ENCODE peak calls at places on chromosomes 3 and 15, in four cellular contexts. N, C, X and I are unnamed samples. For H3K4me1, the result is how much of the 10 kb centered on the place peaks cover.

GRCh38 chr3:138594150-138594934 is at the start of gene CEP70:
- DNase-seq in N (peak), C (peak), X (peak), I (peak)

GRCh38 chr3:188227442-188227841 is 73.5 kb downstream of the LPP start:
- DNase-seq in N (no peak), C (no peak), X (no peak), I (no peak)

GRCh38 chr15:99994849-99995248 is 261.6 kb upstream of the LYSMD4 start:
- DNase-seq in N (no peak), C (peak), X (no peak), I (peak)

GRCh38 chr15:57213783-57214366 is 162.4 kb upstream of the CGNL1 start:
- DNase-seq in N (peak), C (no peak), X (no peak), I (no peak)

GRCh38 chr3:69200384-69201068 is 78.1 kb upstream of the LMOD3 start:
- DNase-seq in N (peak), C (no peak), X (no peak), I (no peak)

GRCh38 chr3:127817331-127817821 is 4.9 kb downstream of the MGLL start:
- DNase-seq in N (no peak), C (peak), X (peak), I (no peak)

GRCh38 chr3:69324362-69325025 is 61.4 kb downstream of the FRMD4B start:
- DNase-seq in N (peak), C (peak), X (no peak), I (no peak)

GRCh38 chr15:89067751-89068150 is 20.5 kb upstream of the ABHD2 start:
- DNase-seq in N (no peak), C (no peak), X (no peak), I (no peak)

GRCh38 chr15:76932090-76932966 is 779 bp downstream of the RCN2 start:
- DNase-seq in N (no peak), C (no peak), X (no peak), I (no peak)

GRCh38 chr3:59527493-59527892 is 477.7 kb upstream of the CFAP20DC start:
- DNase-seq in N (no peak), C (no peak), X (no peak), I (no peak)

GRCh38 chr3:126746395-126747177 is 42.5 kb downstream of the CHCHD6 start:
- DNase-seq in N (peak), C (peak), X (no peak), I (no peak)

GRCh38 chr3:136008221-136008620 is 42.7 kb downstream of the PPP2R3A start:
- DNase-seq in N (no peak), C (no peak), X (no peak), I (no peak)

GRCh38 chr3:156820687-156821070 is 5.5 kb upstream of the LEKR1 start:
- DNase-seq in N (no peak), C (no peak), X (no peak), I (no peak)

GRCh38 chr15:74445816-74446763 is 12.3 kb upstream of the SEMA7A start:
- DNase-seq in N (peak), C (no peak), X (no peak), I (no peak)

GRCh38 chr15:55485273-55485672 is 22.8 kb downstream of the DNAAF4 start:
- DNase-seq in N (no peak), C (no peak), X (no peak), I (no peak)

GRCh38 chr15:101244039-101244781 is 7.6 kb downstream of the CHSY1 start:
- DNase-seq in N (peak), C (peak), X (no peak), I (no peak)

GRCh38 chr15:100781961-100782525 is 97.6 kb upstream of the ALDH1A3 start:
- DNase-seq in N (no peak), C (peak), X (no peak), I (no peak)

GRCh38 chr3:123123716-123124616 is 57.1 kb downstream of the PDIA5 start:
- DNase-seq in N (no peak), C (no peak), X (no peak), I (no peak)

GRCh38 chr3:188348445-188349244 is 194.7 kb downstream of the LPP start:
- DNase-seq in N (peak), C (no peak), X (peak), I (peak)

GRCh38 chr15:97875513-97876285 is 84.8 kb upstream of the ARRDC4 start:
- DNase-seq in N (no peak), C (peak), X (no peak), I (no peak)

GRCh38 chr15:74264081-74264501 is 28.0 kb downstream of the CCDC33 start:
- DNase-seq in N (no peak), C (peak), X (no peak), I (peak)

GRCh38 chr3:137121704-137122314 is 164.0 kb downstream of the IL20RB start:
- DNase-seq in N (peak), C (peak), X (no peak), I (no peak)

GRCh38 chr15:70559223-70559823 is 204.0 kb downstream of the UACA start:
- DNase-seq in N (no peak), C (peak), X (peak), I (peak)

GRCh38 chr3:170128259-170128976 is 53.1 kb downstream of the PHC3 start:
- DNase-seq in N (no peak), C (no peak), X (no peak), I (no peak)

GRCh38 chr15:53976844-53977392 is 1.3 kb upstream of the UNC13C start:
- DNase-seq in N (peak), C (peak), X (peak), I (peak)

GRCh38 chr15:49421991-49422390 is 1.1 kb upstream of the FGF7 start:
- DNase-seq in N (peak), C (peak), X (peak), I (peak)

GRCh38 chr15:49424954-49425353 is 1.9 kb downstream of the FGF7 start:
- DNase-seq in N (no peak), C (no peak), X (no peak), I (no peak)

GRCh38 chr15:49418811-49419210 is 4.2 kb upstream of the FGF7 start:
- DNase-seq in N (no peak), C (no peak), X (no peak), I (no peak)

GRCh38 chr15:49423906-49424520 is 971 bp downstream of the FGF7 start:
- DNase-seq in N (no peak), C (no peak), X (no peak), I (no peak)

DNA sequence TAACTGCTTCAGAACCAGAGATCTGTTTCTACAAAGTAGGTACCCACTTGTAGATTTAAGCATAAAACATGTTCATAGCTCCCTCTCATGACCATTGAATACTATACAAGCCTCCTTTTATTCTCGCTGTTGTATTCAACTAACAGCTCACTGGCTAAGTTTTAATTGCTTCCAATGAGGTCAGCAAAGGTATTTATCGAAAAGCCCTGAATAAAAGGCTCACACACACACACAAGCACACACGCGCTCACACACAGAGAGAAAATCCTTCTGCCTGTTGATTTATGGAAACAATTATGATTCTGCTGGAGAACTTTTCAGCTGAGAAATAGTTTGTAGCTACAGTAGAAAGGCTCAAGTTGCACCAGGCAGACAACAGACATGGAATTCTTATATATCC is at the start of gene FGF7:
- DNase-seq in N (peak), C (no peak), X (peak), I (no peak)
- TF ChIP-seq CTCF in N (no peak), C (no peak), X (no peak), I (no peak)

DNA sequence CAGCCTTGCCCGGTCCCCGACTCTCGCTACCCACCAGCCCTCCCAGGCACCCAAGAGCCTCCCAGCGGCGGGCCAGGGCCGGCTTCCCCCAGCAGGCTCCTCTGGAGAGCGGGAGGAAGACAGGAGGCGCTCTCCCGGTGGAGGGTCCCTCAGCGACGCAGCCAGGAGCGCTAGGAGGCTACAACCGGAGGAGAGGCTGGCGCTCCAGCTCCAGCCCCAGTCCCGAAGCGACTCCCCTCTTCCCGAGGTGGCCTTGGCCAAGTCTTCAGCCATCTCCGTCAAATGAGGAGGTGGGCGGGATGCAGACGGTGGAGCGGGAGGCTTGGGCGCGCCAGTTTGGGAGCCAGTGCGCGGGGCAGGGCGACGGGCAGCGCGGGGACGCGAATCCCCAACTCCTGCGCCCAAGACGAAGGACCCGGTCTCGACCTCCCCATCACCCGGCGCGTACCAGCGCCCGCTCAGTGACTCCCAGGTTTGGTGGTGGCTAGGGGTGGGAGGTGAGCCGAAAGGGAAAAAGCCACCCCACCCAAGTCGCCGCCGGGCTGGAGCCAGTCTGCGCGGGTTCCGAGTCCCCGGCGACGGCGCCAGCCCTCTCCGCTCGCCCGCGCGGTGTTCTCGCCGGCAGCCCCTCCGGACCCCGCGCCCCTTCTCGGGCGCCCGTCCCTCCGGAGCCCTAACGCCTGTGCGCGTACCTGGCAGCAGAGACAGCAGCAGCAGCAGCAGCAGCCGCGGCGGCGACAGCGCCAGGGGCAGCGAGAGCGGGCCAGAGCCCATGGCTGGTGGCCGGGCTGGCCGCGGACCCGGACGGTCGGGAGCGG is 566 bp downstream of the CHRNA3 start:
- DNase-seq in N (no peak), C (peak), X (no peak), I (no peak)
- H3K27ac ChIP-seq in N (no peak), C (no peak), X (no peak), I (no peak)

DNA sequence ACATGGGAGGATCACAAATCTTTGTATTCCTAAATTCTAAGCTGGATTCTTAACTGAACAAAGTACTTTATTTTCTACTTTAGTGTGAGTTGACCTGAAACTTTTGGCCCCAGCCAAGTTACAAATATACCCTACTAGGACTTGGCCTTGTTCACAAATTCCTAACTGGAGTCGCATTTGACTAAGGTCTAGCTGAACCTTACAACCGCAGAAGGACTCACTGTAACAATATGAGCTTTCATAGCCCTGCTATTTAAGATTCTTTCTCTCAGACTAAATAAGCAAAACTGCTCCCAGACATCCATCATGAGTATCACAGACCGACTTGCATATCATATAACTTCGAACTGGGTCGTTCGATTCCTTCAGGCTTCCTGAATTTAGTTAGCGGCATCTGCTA is 28.3 kb upstream of the ADAMTS9 start:
- DNase-seq in N (no peak), C (no peak), X (no peak), I (no peak)
- H3K4me1 ChIP-seq in N (under half), C (under half), X (under half), I (under half)

GRCh38 chr3:13347390-13347966 is 72.6 kb downstream of the NUP210 start:
- DNase-seq in N (no peak), C (peak), X (no peak), I (no peak)

GRCh38 chr3:13345772-13346171 is 74.3 kb downstream of the NUP210 start:
- DNase-seq in N (no peak), C (no peak), X (no peak), I (no peak)

GRCh38 chr3:13345284-13345683 is 74.8 kb downstream of the NUP210 start:
- DNase-seq in N (no peak), C (no peak), X (no peak), I (no peak)

GRCh38 chr3:13348100-13348499 is 72.0 kb downstream of the NUP210 start:
- DNase-seq in N (no peak), C (no peak), X (no peak), I (no peak)

GRCh38 chr3:13346481-13347389 is 73.4 kb downstream of the NUP210 start:
- DNase-seq in N (no peak), C (peak), X (peak), I (no peak)
- TF ChIP-seq CTCF in N (no peak), C (peak), X (no peak), I (no peak)

DNA sequence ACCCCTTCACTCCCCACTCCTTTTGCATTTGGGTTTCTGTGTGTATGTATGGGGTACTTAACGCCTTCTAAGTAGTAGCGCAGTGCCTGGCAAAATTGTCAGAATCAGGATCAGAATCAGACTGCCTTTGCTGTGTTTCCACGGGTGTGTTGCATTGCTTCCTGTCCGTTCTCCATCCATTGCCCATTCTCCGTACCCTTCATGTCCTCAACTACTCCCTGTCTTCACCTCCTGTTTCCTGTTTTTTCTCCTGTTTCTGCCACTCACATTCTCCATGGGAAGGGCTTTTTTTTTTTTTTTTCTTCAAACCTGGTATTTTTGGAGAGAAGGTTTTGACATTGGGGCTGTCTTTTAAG is 112.9 kb downstream of the FNDC3B start:
- DNase-seq in N (no peak), C (no peak), X (no peak), I (no peak)
- H3K27ac ChIP-seq in N (peak), C (peak), X (peak), I (peak)

DNA sequence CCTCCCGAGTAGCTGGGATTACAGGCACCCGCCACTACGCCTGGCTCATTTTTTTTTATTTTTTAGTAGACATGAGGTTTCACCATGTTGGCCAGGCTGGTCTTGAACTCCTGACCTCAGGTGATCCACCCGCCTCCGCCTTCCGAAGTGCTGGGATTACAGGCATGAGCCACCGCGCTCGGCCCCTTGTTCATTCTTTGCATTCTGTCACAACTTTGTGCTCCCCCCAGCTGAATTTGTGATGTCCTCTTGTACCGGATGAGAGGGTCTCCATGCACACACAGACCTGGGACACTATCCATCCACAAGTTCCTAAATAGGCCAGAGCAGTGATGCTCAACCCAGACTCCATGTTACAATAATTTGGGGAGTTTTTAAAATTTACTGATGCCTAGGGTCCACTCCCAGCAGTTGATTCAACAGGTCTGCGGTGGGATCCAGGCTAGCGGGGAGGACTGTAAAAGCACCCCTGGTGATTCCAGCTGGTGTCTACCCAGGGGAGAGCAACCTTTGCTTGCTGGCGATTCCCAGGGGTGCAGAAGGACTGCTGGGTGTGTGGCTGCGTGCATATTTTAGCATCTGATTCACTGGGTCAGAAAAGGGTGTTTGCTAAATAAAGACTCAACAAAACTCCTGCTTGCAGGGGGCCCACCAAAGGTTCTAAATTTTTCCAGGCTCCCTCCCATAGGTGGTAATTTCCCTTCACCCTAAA is 995 bp downstream of the RASSF1 start:
- DNase-seq in N (no peak), C (no peak), X (no peak), I (no peak)
- H3K4me1 ChIP-seq in N (half or more), C (under half), X (under half), I (under half)